ENCODE peak calls at places on chromosomes 12 and 14, in six cellular contexts. One of them, this sample, is unnamed.

GRCh38 chr14:82146846-82147245 is 613.2 kb upstream of the SEL1L start:
- DNase-seq in Peyer's patch: no peak
- DNase-seq in IMR-90: no peak
- DNase-seq in GM12878: no peak
- DNase-seq in sigmoid colon: no peak
- DNase-seq in A549: no peak
- DNase-seq in this sample: no peak

GRCh38 chr14:42736408-42736807 is 1129.7 kb downstream of the LRFN5 start:
- DNase-seq in sigmoid colon: no peak
- DNase-seq in IMR-90: no peak
- DNase-seq in A549: no peak
- DNase-seq in GM12878: no peak
- DNase-seq in Peyer's patch: no peak
- DNase-seq in this sample: no peak

GRCh38 chr12:117876492-117876816 is 92.3 kb downstream of the KSR2 start:
- DNase-seq in IMR-90: no peak
- DNase-seq in sigmoid colon: no peak
- DNase-seq in Peyer's patch: no peak
- DNase-seq in A549: no peak
- DNase-seq in GM12878: no peak
- DNase-seq in this sample: no peak

GRCh38 chr12:82593901-82594396 is 92.8 kb upstream of the TMTC2 start:
- DNase-seq in GM12878: peak; percentile 49
- DNase-seq in sigmoid colon: no peak
- DNase-seq in A549: no peak
- DNase-seq in Peyer's patch: no peak
- DNase-seq in IMR-90: no peak
- DNase-seq in this sample: no peak

GRCh38 chr14:29706700-29707099 is 220.9 kb downstream of the PRKD1 start:
- DNase-seq in A549: no peak
- DNase-seq in sigmoid colon: no peak
- DNase-seq in Peyer's patch: no peak
- DNase-seq in GM12878: no peak
- DNase-seq in IMR-90: no peak
- DNase-seq in this sample: no peak

GRCh38 chr12:60704171-60704914 is 1108.5 kb downstream of the SLC16A7 start:
- DNase-seq in IMR-90: no peak
- DNase-seq in A549: no peak
- DNase-seq in GM12878: no peak
- DNase-seq in sigmoid colon: no peak
- DNase-seq in Peyer's patch: no peak
- DNase-seq in this sample: no peak

GRCh38 chr12:26014085-26014484 is 55.6 kb downstream of the RASSF8 start:
- DNase-seq in sigmoid colon: no peak
- DNase-seq in GM12878: no peak
- DNase-seq in A549: no peak
- DNase-seq in Peyer's patch: no peak
- DNase-seq in IMR-90: peak; percentile 13
- DNase-seq in this sample: no peak

GRCh38 chr12:31853977-31854376 is 105.2 kb upstream of the RESF1 start:
- DNase-seq in sigmoid colon: no peak
- DNase-seq in A549: no peak
- DNase-seq in Peyer's patch: no peak
- DNase-seq in GM12878: no peak
- DNase-seq in IMR-90: no peak
- DNase-seq in this sample: no peak

GRCh38 chr14:105039458-105040205 is 18.7 kb upstream of the CDCA4 start:
- DNase-seq in GM12878: no peak
- DNase-seq in A549: no peak
- DNase-seq in sigmoid colon: no peak
- DNase-seq in IMR-90: no peak
- DNase-seq in Peyer's patch: no peak
- DNase-seq in this sample: no peak

GRCh38 chr12:104535383-104535782 is 78.6 kb downstream of the CHST11 start:
- DNase-seq in GM12878: no peak
- DNase-seq in sigmoid colon: no peak
- DNase-seq in Peyer's patch: no peak
- DNase-seq in IMR-90: peak; percentile 11
- DNase-seq in A549: no peak
- DNase-seq in this sample: no peak

GRCh38 chr14:30355431-30355913 is 203.5 kb upstream of the G2E3 start:
- DNase-seq in Peyer's patch: no peak
- DNase-seq in GM12878: peak; percentile 71
- DNase-seq in IMR-90: no peak
- DNase-seq in sigmoid colon: no peak
- DNase-seq in A549: no peak
- DNase-seq in this sample: no peak

GRCh38 chr14:85578925-85579324 is 49.0 kb downstream of the FLRT2 start:
- DNase-seq in A549: no peak
- DNase-seq in Peyer's patch: no peak
- DNase-seq in GM12878: no peak
- DNase-seq in sigmoid colon: no peak
- DNase-seq in IMR-90: no peak
- DNase-seq in this sample: no peak

GRCh38 chr14:64303471-64303917 is 9.3 kb upstream of the ESR2 start:
- DNase-seq in Peyer's patch: no peak
- DNase-seq in A549: peak; percentile 82
- DNase-seq in IMR-90: peak; percentile 68
- DNase-seq in GM12878: peak; percentile 28
- DNase-seq in sigmoid colon: no peak
- DNase-seq in this sample: no peak

GRCh38 chr14:102183922-102184677 is 44.4 kb downstream of the WDR20 start:
- DNase-seq in A549: no peak
- DNase-seq in IMR-90: no peak
- DNase-seq in GM12878: no peak
- DNase-seq in Peyer's patch: no peak
- DNase-seq in sigmoid colon: peak; percentile 3
- DNase-seq in this sample: no peak

GRCh38 chr12:27733052-27733656 is 22.5 kb downstream of the MRPS35 start:
- DNase-seq in Peyer's patch: no peak
- DNase-seq in A549: peak; percentile 39
- DNase-seq in sigmoid colon: no peak
- DNase-seq in IMR-90: peak; percentile 52
- DNase-seq in GM12878: no peak
- DNase-seq in this sample: no peak

GRCh38 chr12:103312742-103313354 is 182.9 kb downstream of the C12orf42 start:
- DNase-seq in A549: no peak
- DNase-seq in Peyer's patch: no peak
- DNase-seq in sigmoid colon: no peak
- DNase-seq in GM12878: no peak
- DNase-seq in IMR-90: no peak
- DNase-seq in this sample: no peak

GRCh38 chr12:51009038-51009437 is 17.1 kb downstream of the SLC11A2 start:
- DNase-seq in sigmoid colon: peak; percentile 83
- DNase-seq in GM12878: no peak
- DNase-seq in IMR-90: no peak
- DNase-seq in Peyer's patch: peak; percentile 59
- DNase-seq in A549: no peak
- DNase-seq in this sample: peak; percentile 72

GRCh38 chr14:94746131-94746530 is 23.8 kb downstream of the GSC start:
- DNase-seq in A549: no peak
- DNase-seq in IMR-90: no peak
- DNase-seq in Peyer's patch: no peak
- DNase-seq in sigmoid colon: no peak
- DNase-seq in GM12878: no peak
- DNase-seq in this sample: no peak

GRCh38 chr14:89215166-89215940 is 201.7 kb downstream of the FOXN3 start:
- DNase-seq in Peyer's patch: no peak
- DNase-seq in sigmoid colon: no peak
- DNase-seq in IMR-90: no peak
- DNase-seq in A549: no peak
- DNase-seq in GM12878: no peak
- DNase-seq in this sample: no peak

GRCh38 chr12:39442895-39443703 is at the start of gene KIF21A:
- DNase-seq in IMR-90: peak; percentile 61
- DNase-seq in Peyer's patch: peak; percentile 75
- DNase-seq in sigmoid colon: peak; percentile 92
- DNase-seq in A549: peak; percentile 69
- DNase-seq in GM12878: peak; percentile 66
- DNase-seq in this sample: peak; percentile 59

DNA sequence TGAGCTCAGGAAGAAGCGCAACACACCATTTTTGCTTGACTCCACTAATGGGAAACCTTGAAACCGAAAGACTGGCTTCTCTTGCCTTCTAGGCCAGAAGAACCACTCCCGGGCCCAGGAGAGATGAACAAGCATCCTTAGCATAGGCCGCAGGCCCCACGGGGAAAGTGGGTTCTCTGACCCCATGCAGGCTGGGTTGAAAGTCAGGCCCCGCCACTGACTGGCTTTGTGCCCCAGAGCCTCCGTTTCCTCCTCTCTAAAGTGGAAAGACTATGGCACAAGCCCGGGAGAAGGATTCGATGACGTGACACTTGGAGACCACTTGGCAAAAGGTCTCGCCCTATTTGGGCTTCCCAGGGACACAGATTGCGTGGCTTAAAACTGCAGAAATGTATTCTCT is 9.9 kb upstream of the FZD10 start:
- DNase-seq in Peyer's patch: no peak
- DNase-seq in sigmoid colon: no peak
- DNase-seq in IMR-90: no peak
- DNase-seq in A549: no peak
- DNase-seq in GM12878: no peak
- DNase-seq in this sample: no peak
- H3K9me3 ChIP-seq in Peyer's patch: no peaks in the 10 kb centered on the region
- H3K9me3 ChIP-seq in sigmoid colon: no peaks in the 10 kb centered on the region
- H3K9me3 ChIP-seq in IMR-90: peaks cover 37% of the 10 kb centered on the region
- H3K9me3 ChIP-seq in A549: no peaks in the 10 kb centered on the region
- H3K9me3 ChIP-seq in GM12878: no peaks in the 10 kb centered on the region
- H3K9me3 ChIP-seq in this sample: no peaks in the 10 kb centered on the region

DNA sequence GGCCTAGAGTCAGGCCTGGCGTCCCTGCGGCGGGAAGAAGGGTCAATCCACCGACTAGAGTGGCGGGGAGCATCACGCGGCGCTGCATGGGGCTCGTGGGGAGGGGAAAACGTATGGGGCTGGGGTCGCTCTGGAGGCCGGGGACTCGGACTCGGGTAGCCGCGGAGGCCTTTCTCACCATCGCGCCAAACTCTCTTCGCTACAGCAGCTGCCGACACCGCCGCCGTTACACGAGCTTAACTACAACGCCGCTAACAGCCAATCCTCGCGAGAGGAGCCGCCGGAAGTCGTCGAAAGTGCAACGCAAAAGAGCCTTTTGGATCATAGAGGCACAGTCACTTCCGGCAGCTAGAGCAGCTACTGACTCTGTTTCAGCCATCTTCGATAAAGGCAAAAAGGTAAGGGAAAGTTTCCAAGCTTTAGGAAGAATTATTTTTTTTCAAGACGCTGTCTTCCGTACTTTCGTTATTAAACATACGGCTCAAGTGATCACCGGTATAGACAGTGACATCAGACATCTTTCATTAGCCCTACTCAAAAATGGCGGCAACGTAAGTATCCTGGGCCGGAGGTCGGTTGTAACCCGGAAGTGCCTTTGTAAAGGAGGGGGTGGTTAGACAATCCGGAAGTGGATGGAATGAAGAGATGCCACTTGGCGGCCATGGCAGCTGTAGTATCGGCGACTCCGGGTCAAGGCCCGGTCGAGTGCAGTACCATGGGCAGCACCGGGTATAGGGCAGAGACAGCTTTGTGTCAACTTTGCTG is at the start of the genes ERH and SLC39A9:
- DNase-seq in Peyer's patch: peak; percentile 96
- DNase-seq in sigmoid colon: peak; percentile 98
- DNase-seq in GM12878: peak; percentile 97
- DNase-seq in A549: peak; percentile 96
- DNase-seq in IMR-90: peak; percentile 97
- DNase-seq in this sample: peak; percentile 96
- TF ChIP-seq POLR2A in Peyer's patch: peak; percentile 55
- TF ChIP-seq POLR2A in sigmoid colon: peak; percentile 65
- TF ChIP-seq POLR2A in GM12878: peak; percentile 91
- TF ChIP-seq POLR2A in A549: peak; percentile 85
- TF ChIP-seq POLR2A in IMR-90: peak; percentile 93
- TF ChIP-seq POLR2A in this sample: no peak

GRCh38 chr12:53624956-53625355 is 1.2 kb downstream of the ATF7 start:
- DNase-seq in sigmoid colon: no peak
- DNase-seq in Peyer's patch: no peak
- DNase-seq in GM12878: no peak
- DNase-seq in A549: no peak
- DNase-seq in IMR-90: no peak
- DNase-seq in this sample: no peak

GRCh38 chr12:53622724-53623123 is 3.5 kb downstream of the ATF7 start:
- DNase-seq in A549: no peak
- DNase-seq in GM12878: no peak
- DNase-seq in Peyer's patch: no peak
- DNase-seq in IMR-90: no peak
- DNase-seq in sigmoid colon: no peak
- DNase-seq in this sample: no peak

GRCh38 chr12:53624453-53624852 is 1.7 kb downstream of the ATF7 start:
- DNase-seq in IMR-90: peak; percentile 54
- DNase-seq in GM12878: no peak
- DNase-seq in A549: no peak
- DNase-seq in Peyer's patch: no peak
- DNase-seq in sigmoid colon: no peak
- DNase-seq in this sample: no peak

GRCh38 chr12:53623986-53624385 is 2.2 kb downstream of the ATF7 start:
- DNase-seq in GM12878: no peak
- DNase-seq in A549: no peak
- DNase-seq in sigmoid colon: no peak
- DNase-seq in IMR-90: peak; percentile 55
- DNase-seq in Peyer's patch: no peak
- DNase-seq in this sample: no peak

GRCh38 chr12:53623526-53623925 is 2.7 kb downstream of the ATF7 start:
- DNase-seq in A549: no peak
- DNase-seq in IMR-90: peak; percentile 66
- DNase-seq in GM12878: no peak
- DNase-seq in Peyer's patch: no peak
- DNase-seq in sigmoid colon: no peak
- DNase-seq in this sample: no peak
- H3K9me3 ChIP-seq in A549: no peaks in the 10 kb centered on the region
- H3K9me3 ChIP-seq in IMR-90: no peaks in the 10 kb centered on the region
- H3K9me3 ChIP-seq in GM12878: no peaks in the 10 kb centered on the region
- H3K9me3 ChIP-seq in Peyer's patch: no peaks in the 10 kb centered on the region
- H3K9me3 ChIP-seq in sigmoid colon: no peaks in the 10 kb centered on the region
- H3K9me3 ChIP-seq in this sample: no peaks in the 10 kb centered on the region

DNA sequence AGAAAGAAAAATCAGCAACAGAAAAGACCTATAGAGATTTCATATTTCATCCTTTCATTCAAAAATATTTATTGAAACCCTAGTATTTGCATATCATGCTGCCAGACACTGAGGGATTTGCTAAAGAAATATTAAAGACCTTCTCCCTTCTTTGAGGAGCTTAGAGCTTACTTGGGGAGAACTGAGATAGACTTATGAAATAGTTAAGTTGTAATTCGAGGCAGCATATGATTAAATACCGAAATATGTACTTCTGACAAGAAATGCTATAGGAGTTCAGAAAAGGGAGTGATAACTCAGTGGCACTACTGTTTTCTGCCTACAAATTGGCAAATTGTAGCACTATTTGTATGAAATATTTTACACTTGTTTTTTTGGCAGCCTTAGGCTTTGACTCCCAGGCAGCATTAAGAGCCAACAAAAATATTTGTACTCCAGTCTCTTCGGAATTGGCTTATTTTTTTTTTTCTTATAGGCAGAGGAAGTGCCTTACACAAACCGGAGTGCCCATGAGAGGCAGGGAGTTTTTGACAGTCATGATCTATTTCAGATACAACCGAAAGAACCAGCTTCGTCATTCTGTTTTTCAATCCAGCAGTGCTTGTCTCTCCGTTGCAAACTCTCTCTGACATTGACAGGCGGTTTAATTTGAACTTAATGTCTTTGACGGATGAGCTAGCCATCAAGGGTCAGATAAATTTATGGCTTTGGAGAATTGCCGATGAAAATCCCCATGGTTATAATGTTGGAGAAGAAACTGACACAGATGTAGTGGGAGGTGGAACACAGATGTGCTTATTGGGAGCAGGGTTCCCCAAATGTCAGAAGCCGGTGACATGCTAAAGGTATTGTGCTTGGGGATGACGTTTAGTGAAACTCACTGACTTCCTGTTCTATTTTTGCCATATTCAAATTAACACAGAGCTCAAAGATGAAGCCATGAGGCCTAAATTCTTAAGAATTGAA is 59.4 kb downstream of the PLXNC1 start:
- DNase-seq in sigmoid colon: no peak
- DNase-seq in Peyer's patch: peak; percentile 76
- DNase-seq in A549: no peak
- DNase-seq in GM12878: peak; percentile 89
- DNase-seq in IMR-90: no peak
- DNase-seq in this sample: no peak
- TF ChIP-seq POLR2A in sigmoid colon: no peak
- TF ChIP-seq POLR2A in Peyer's patch: no peak
- TF ChIP-seq POLR2A in A549: no peak
- TF ChIP-seq POLR2A in GM12878: no peak
- TF ChIP-seq POLR2A in IMR-90: no peak
- TF ChIP-seq POLR2A in this sample: no peak